ENCODE peak calls at places on chromosomes 2 and 18, in six cellular contexts. E is PC-3; I is CD4-positive, alpha-beta T cell; H is HCT116; Q is psoas muscle; M is ovary. N is an unnamed sample.

GRCh38 chr2:142897807-142898206 is 20.3 kb downstream of the KYNU start:
- DNase-seq in E (no peak), M (no peak), I (no peak), H (no peak), Q (no peak), N (no peak)

GRCh38 chr2:144374163-144374661 is 145.7 kb downstream of the ZEB2 start:
- DNase-seq in Q (no peak), I (no peak), M (no peak), H (no peak), E (peak), N (no peak)

GRCh38 chr2:200463449-200463848 is 46.4 kb downstream of the KCTD18 start:
- DNase-seq in I (no peak), Q (no peak), E (no peak), H (no peak), M (no peak), N (no peak)

GRCh38 chr18:65968605-65969004 is 217.8 kb downstream of the CDH7 start:
- DNase-seq in E (peak), Q (no peak), M (no peak), I (no peak), H (no peak), N (no peak)

GRCh38 chr2:71608034-71608433 is 154.7 kb downstream of the DYSF start:
- DNase-seq in Q (peak), I (peak), M (peak), E (no peak), H (no peak), N (no peak)

GRCh38 chr18:50934545-50935211 is 33.2 kb upstream of the ELAC1 start:
- DNase-seq in Q (no peak), H (no peak), I (no peak), E (no peak), M (no peak), N (no peak)

GRCh38 chr2:33579226-33579625 is 19.9 kb downstream of the FAM98A start:
- DNase-seq in H (no peak), M (no peak), E (no peak), I (no peak), Q (no peak), N (no peak)

GRCh38 chr2:165793779-165794519 is at the start of gene GALNT3:
- DNase-seq in H (peak), M (peak), E (peak), Q (peak), I (peak), N (no peak)

GRCh38 chr2:107466984-107467383 is 359.7 kb upstream of the RGPD4 start:
- DNase-seq in M (no peak), Q (no peak), H (no peak), I (no peak), E (no peak), N (no peak)

GRCh38 chr2:45207105-45207504 is 197.9 kb upstream of the SIX2 start:
- DNase-seq in Q (no peak), H (no peak), E (no peak), M (no peak), I (no peak), N (no peak)

GRCh38 chr2:3222636-3223035 is 155.0 kb downstream of the EIPR1 start:
- DNase-seq in M (no peak), Q (no peak), I (no peak), H (no peak), E (no peak), N (no peak)

GRCh38 chr18:67652296-67652695 is 135.8 kb upstream of the DSEL start:
- DNase-seq in M (no peak), I (no peak), Q (no peak), H (no peak), E (no peak), N (no peak)

GRCh38 chr2:127049927-127050802 is 56.8 kb downstream of the BIN1 start:
- DNase-seq in M (peak), I (peak), E (peak), H (no peak), Q (peak), N (peak)

GRCh38 chr18:32760391-32760790 is 12.4 kb downstream of the KLHL14 start:
- DNase-seq in Q (no peak), H (no peak), M (no peak), E (no peak), I (no peak), N (no peak)

GRCh38 chr2:159151198-159152118 is 135.0 kb downstream of the WDSUB1 start:
- DNase-seq in H (no peak), M (no peak), Q (no peak), I (no peak), E (no peak), N (no peak)

GRCh38 chr2:126971162-126971480 is 72.4 kb downstream of the TEX51 start:
- DNase-seq in Q (no peak), H (no peak), I (no peak), E (no peak), M (no peak), N (no peak)

GRCh38 chr2:105972226-105972625 is 221.9 kb downstream of the UXS1 start:
- DNase-seq in E (no peak), Q (no peak), I (no peak), H (no peak), M (no peak), N (no peak)

GRCh38 chr2:105974800-105975199 is 219.3 kb downstream of the UXS1 start:
- DNase-seq in M (no peak), Q (no peak), I (no peak), E (no peak), H (no peak), N (no peak)

GRCh38 chr2:105969552-105969951 is 224.5 kb downstream of the UXS1 start:
- DNase-seq in I (no peak), M (no peak), Q (no peak), E (peak), H (peak), N (no peak)
- TF ChIP-seq CTCF in I (no peak), M (no peak), Q (no peak), E (peak), H (peak), N (peak)

GRCh38 chr2:175432021-175432420 is 250.5 kb upstream of the ATP5MC3 start:
- DNase-seq in Q (no peak), I (no peak), H (no peak), E (no peak), M (no peak), N (no peak)

GRCh38 chr2:175432793-175433192 is 251.3 kb upstream of the ATP5MC3 start:
- DNase-seq in H (no peak), E (no peak), I (no peak), M (no peak), Q (no peak), N (no peak)

GRCh38 chr2:175431054-175431780 is 249.7 kb upstream of the ATP5MC3 start:
- DNase-seq in M (no peak), I (no peak), H (no peak), E (no peak), Q (no peak), N (no peak)

GRCh38 chr2:175435012-175435411 is 253.5 kb upstream of the ATP5MC3 start:
- DNase-seq in Q (no peak), I (no peak), H (no peak), M (no peak), E (no peak), N (no peak)

GRCh38 chr2:175430236-175430635 is 248.7 kb upstream of the ATP5MC3 start:
- DNase-seq in I (no peak), H (no peak), E (no peak), Q (no peak), M (no peak), N (no peak)
- H3K27ac ChIP-seq in I (no peak), H (no peak), E (no peak), Q (no peak), M (no peak), N (no peak)

DNA sequence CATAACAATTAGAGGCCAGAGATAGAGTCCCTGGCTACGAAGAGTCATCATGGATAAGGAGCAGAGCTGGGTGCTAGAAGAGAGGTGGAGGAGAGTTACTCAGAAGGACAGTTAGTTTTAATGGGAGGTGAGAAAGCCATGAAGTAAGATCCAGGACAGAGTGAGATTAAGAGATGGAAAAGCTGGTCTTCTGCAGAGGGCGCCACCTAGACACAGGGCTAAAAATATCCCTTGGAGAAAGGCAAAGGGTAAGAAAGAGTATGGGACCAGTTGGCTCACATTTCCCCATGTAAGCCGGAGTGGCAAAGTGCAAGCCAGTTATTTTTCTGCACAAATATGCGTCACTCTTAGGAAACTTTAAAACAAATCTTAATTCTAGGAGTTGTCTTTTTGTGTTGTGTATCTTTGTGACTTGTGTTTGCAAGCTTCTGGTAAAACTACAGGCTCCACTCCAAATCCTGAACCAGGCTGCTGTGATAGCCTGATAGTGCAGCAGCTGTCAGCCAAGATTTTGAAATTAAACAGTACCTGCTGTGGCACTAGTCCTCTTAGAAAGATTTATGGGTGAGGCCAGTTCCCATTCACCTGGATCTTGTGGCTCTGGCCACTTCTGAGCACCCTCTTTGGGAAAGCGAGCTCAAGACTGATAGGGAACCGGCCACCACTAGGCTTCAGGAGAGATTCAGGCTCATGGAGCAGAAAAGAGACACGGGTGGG is 204.2 kb downstream of the TPGS2 start:
- DNase-seq in M (no peak), I (no peak), H (no peak), Q (no peak), E (no peak), N (no peak)
- TF ChIP-seq CTCF in M (no peak), I (no peak), H (peak), Q (no peak), E (peak), N (no peak)

GRCh38 chr2:241861264-241861663 is 2.6 kb upstream of the PDCD1 start:
- DNase-seq in E (no peak), H (no peak), I (no peak), Q (no peak), M (no peak), N (no peak)

GRCh38 chr2:241858206-241859016 is at the start of gene PDCD1:
- DNase-seq in H (no peak), E (no peak), Q (peak), I (peak), M (peak), N (no peak)

GRCh38 chr2:241859017-241859435 is 332 bp upstream of the PDCD1 start:
- DNase-seq in Q (no peak), M (no peak), I (no peak), H (no peak), E (no peak), N (no peak)

GRCh38 chr2:241860184-241861078 is 1.7 kb upstream of the PDCD1 start:
- DNase-seq in Q (peak), I (no peak), H (no peak), E (no peak), M (peak), N (no peak)

DNA sequence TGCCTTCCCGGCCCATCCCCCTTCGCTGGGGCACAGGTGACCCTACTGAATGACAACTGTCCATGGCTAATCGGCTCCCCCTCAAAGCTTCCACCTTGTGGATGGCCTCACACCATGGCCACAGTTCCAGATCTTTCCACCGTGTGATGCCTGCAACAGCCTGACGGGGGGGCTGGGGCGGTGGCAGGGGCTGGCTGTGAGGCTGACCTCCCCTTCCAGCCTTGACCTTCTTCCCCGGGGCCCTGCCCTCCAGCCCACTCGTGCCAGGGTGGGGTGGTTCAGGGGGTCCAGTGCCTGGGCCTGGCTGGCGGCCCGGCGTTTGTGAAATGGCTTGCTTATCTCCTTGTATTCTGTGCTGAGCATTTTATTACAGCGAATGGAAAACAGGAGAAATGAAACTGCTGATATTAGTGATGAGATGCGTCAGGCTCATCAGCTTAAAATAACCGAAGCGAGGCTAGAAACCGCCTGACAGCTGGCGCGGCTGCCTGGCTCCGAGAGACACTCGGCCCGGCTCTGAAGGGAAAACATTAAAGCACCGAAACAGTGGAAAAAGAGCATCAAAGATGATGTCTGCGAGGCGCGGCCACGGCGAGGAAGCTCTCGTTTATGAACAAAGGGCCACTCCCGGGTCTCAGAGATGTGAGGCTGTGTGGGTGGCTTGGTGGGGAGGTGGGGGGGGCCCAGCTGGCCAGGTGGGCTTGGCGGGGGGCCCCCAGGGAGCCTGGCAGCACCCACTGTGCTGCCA is 916 bp upstream of the PDCD1 start:
- DNase-seq in M (peak), H (no peak), I (peak), E (no peak), Q (peak), N (no peak)
- H3K27ac ChIP-seq in M (peak), H (no peak), I (no peak), E (no peak), Q (peak), N (peak)